ENCODE peak calls at places on chromosomes 13 and 19, in seven cellular contexts. V is fibroblast of mammary gland, D is choroid plexus epithelial cell, H is BE2C, Y is IMR-90, I is fibroblast of lung, O is astrocyte of the spinal cord. P is an unnamed sample.

GRCh38 chr13:32165791-32166190 is 134.2 kb downstream of the FRY start:
- DNase-seq in V (peak), D (no peak), H (no peak), Y (no peak), I (no peak), O (no peak), P (peak)

GRCh38 chr13:34156841-34157365 is 339.0 kb downstream of the RFC3 start:
- DNase-seq in V (peak), D (peak), H (peak), Y (peak), I (peak), O (peak), P (peak)

GRCh38 chr13:60788156-60788829 is 391.3 kb downstream of the TDRD3 start:
- DNase-seq in V (peak), D (no peak), H (no peak), Y (no peak), I (peak), O (peak), P (no peak)

GRCh38 chr13:66586489-66586888 is 643.6 kb downstream of the PCDH9 start:
- DNase-seq in V (peak), D (peak), H (no peak), Y (no peak), I (peak), O (no peak), P (no peak)

GRCh38 chr13:73220966-73221720 is 162.3 kb downstream of the KLF5 start:
- DNase-seq in V (no peak), D (no peak), H (peak), Y (peak), I (peak), O (no peak), P (no peak)

GRCh38 chr19:39845621-39846175 is 481 bp downstream of the FBL start:
- DNase-seq in V (no peak), D (peak), H (peak), Y (no peak), I (no peak), O (peak), P (peak)

GRCh38 chr19:342801-343421 is 1.7 kb downstream of the MIER2 start:
- DNase-seq in V (peak), D (peak), H (no peak), Y (peak), I (peak), O (peak), P (peak)

GRCh38 chr13:109844396-109844795 is 58.0 kb upstream of the IRS2 start:
- DNase-seq in V (peak), D (peak), H (no peak), Y (peak), I (peak), O (peak), P (no peak)

GRCh38 chr13:41756198-41756885 is 204.6 kb downstream of the VWA8 start:
- DNase-seq in V (no peak), D (no peak), H (no peak), Y (no peak), I (no peak), O (no peak), P (no peak)

GRCh38 chr19:48724796-48725753 is 5.5 kb upstream of the MAMSTR start:
- DNase-seq in V (peak), D (peak), H (peak), Y (peak), I (peak), O (peak), P (peak)

GRCh38 chr13:37510441-37510840 is 88.1 kb downstream of the POSTN start:
- DNase-seq in V (no peak), D (no peak), H (no peak), Y (no peak), I (no peak), O (no peak), P (no peak)

GRCh38 chr13:76856141-76856571 is 30.0 kb downstream of the KCTD12 start:
- DNase-seq in V (peak), D (peak), H (no peak), Y (peak), I (peak), O (peak), P (no peak)

GRCh38 chr19:49363265-49364082 is at the start of gene DKKL1:
- DNase-seq in V (peak), D (peak), H (peak), Y (peak), I (peak), O (peak), P (peak)

GRCh38 chr13:51266642-51267041 is 44.4 kb downstream of the FAM124A start:
- DNase-seq in V (no peak), D (no peak), H (no peak), Y (no peak), I (no peak), O (no peak), P (no peak)

GRCh38 chr19:53864308-53864836 is 3.3 kb upstream of the MYADM start:
- DNase-seq in V (no peak), D (no peak), H (no peak), Y (no peak), I (no peak), O (no peak), P (peak)

GRCh38 chr13:100336795-100337516 is 248.1 kb downstream of the PCCA start:
- DNase-seq in V (no peak), D (no peak), H (no peak), Y (no peak), I (no peak), O (no peak), P (no peak)

GRCh38 chr13:24528816-24529398 is 16.3 kb upstream of the PARP4 start:
- DNase-seq in V (no peak), D (no peak), H (no peak), Y (no peak), I (no peak), O (no peak), P (no peak)

GRCh38 chr13:41613984-41614581 is 156.7 kb downstream of the RGCC start:
- DNase-seq in V (peak), D (peak), H (no peak), Y (peak), I (peak), O (peak), P (peak)

GRCh38 chr13:80227645-80228044 is 113.3 kb downstream of the SPRY2 start:
- DNase-seq in V (no peak), D (no peak), H (no peak), Y (no peak), I (no peak), O (no peak), P (no peak)

GRCh38 chr19:50465986-50466771 is 10.1 kb upstream of the EMC10 start:
- DNase-seq in V (no peak), D (no peak), H (peak), Y (no peak), I (peak), O (no peak), P (no peak)

GRCh38 chr19:49766938-49767315 is at the start of gene AP2A1:
- DNase-seq in V (no peak), D (no peak), H (no peak), Y (no peak), I (no peak), O (no peak), P (peak)

GRCh38 chr13:100304241-100304640 is 215.3 kb downstream of the PCCA start:
- DNase-seq in V (no peak), D (no peak), H (peak), Y (no peak), I (no peak), O (no peak), P (no peak)

GRCh38 chr13:97696921-97697320 is 256.6 kb upstream of the IPO5 start:
- DNase-seq in V (no peak), D (no peak), H (no peak), Y (no peak), I (no peak), O (no peak), P (no peak)

DNA sequence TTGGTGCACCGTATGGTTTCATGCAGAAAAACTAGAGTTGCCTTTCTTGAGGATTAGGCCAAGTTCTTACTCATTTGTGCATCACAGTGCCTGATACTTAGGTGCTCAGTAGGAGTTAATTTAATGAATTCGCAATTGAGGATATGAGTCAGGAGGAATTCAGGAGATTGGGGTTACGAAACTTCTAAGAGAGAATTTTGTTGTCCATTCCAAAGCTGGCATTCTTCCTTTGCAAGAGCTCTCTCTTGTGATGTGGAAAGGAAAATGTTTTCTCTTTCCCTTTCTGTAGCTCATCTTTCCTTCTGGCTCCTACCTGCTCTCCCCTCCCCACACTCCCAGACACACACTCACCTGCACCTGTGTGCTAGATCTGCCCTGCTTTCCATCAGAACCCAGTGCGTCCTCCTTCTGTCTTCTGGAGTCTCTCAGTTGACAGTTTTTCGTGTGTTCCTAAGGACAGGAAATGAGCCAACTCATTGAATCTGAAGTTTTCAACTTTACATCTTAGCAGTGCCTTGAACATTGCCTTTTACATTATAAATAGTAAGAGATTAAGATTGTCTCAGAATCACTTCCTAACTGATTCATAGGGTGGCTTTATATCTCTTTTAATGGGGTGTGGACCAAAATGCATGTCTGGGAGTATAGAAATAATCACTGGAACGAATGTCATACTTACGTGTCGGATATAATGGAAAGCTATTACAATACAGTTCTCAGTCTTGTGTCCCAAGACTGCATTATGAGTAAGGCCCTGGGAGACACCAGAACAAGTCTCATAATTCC is 19.7 kb upstream of the ERCC5 start:
- DNase-seq in V (peak), D (peak), H (no peak), Y (peak), I (peak), O (peak), P (peak)
- TF ChIP-seq CTCF in V (peak), D (peak), H (no peak), Y (no peak), I (peak), O (no peak), P (peak)

GRCh38 chr19:38306236-38306635 is 2.2 kb downstream of the C19orf33 start:
- DNase-seq in V (no peak), D (no peak), H (no peak), Y (no peak), I (no peak), O (no peak), P (no peak)
- H3K4me3 ChIP-seq in V (no peak), D (no peak), H (no peak), Y (no peak), I (no peak), O (no peak), P (no peak)

DNA sequence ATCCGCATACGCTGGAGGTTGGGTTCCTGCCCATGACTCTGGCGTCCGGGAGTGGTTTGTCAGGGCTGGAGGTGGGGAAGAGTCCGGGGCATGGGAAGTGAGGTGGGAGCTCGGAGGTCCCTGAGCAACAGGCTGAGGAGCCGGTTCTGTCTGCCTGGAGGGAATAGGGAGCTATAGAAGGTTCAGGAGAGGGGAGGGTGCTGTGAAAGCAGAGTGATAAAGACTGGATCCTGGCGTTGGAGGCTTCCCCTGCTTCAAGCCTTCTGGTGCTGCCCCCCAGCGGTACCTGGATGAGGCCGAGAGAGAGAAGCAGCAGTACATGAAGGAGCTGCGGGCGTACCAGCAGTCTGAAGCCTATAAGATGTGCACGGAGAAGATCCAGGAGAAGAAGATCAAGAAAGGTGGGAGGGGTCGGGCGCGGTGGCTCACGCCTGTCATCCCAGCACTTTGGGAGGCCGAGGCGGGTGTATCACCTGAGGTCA is 2.6 kb downstream of the HMG20B start:
- DNase-seq in V (no peak), D (peak), H (no peak), Y (peak), I (no peak), O (peak), P (peak)
- TF ChIP-seq CTCF in V (peak), D (peak), H (peak), Y (peak), I (peak), O (peak), P (no peak)

GRCh38 chr19:13002389-13002898 is 7.2 kb downstream of the NFIX start:
- DNase-seq in V (no peak), D (no peak), H (no peak), Y (no peak), I (no peak), O (no peak), P (no peak)
- H3K4me3 ChIP-seq in V (no peak), D (no peak), H (no peak), Y (no peak), I (no peak), O (no peak), P (no peak)

DNA sequence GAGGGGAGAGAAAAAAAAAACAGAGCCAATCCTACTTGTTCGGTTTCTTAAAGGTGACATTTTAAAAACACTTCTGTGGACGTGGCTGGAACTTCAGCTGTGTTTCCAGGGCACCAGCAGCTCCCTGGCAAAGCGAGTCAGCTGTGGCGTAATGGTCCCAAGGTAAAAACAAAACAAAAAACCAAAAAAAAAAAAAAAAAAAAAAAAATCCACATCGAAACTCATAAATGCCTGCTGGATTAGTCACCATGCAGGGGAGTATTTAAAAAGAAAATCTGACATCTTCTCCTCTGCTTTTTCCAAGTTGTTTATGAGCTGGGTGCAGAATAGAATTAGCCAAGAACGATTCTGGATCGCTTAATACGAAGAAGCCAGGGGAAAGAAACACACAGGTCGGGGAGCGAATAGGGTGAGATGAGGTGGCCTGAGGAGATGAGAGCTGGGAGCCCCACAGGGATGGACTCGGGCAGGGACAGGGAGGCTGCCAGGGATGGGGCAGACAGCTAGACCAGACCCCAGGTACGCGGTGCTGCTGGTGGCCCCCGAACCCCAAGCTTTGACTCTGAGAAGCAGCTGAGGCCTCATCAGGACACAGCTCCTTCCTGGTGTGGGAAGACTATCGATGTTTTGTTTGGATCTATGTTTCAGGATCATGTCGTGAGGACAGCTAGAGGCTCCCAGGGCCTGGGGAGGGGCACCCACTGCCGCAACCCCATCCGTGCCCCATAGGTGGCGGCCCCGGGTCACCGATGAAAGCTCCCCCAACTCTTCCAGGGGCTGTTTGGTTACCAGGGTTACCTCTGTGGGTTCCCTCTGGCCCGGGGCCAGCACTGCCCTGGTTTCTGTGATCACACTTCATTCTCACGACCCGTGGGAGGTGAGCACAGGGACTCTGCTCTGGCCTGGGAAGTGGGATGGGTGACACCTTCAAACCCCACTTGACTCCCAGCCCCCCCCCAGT is 3.1 kb upstream of the CTXN1 start:
- DNase-seq in V (peak), D (peak), H (peak), Y (peak), I (peak), O (peak), P (peak)
- TF ChIP-seq CTCF in V (peak), D (peak), H (peak), Y (peak), I (peak), O (peak), P (peak)

GRCh38 chr19:41425174-41426115 is 1.7 kb downstream of the B3GNT8 start:
- DNase-seq in V (no peak), D (no peak), H (no peak), Y (no peak), I (no peak), O (no peak), P (peak)

GRCh38 chr19:41427647-41428480 is 690 bp upstream of the B3GNT8 start:
- DNase-seq in V (no peak), D (peak), H (peak), Y (no peak), I (no peak), O (no peak), P (peak)

GRCh38 chr19:41426952-41427646 is at the start of gene B3GNT8:
- DNase-seq in V (peak), D (peak), H (peak), Y (peak), I (peak), O (peak), P (peak)

GRCh38 chr19:41424335-41425173 is 2.6 kb downstream of the B3GNT8 start:
- DNase-seq in V (no peak), D (no peak), H (no peak), Y (no peak), I (no peak), O (no peak), P (peak)

DNA sequence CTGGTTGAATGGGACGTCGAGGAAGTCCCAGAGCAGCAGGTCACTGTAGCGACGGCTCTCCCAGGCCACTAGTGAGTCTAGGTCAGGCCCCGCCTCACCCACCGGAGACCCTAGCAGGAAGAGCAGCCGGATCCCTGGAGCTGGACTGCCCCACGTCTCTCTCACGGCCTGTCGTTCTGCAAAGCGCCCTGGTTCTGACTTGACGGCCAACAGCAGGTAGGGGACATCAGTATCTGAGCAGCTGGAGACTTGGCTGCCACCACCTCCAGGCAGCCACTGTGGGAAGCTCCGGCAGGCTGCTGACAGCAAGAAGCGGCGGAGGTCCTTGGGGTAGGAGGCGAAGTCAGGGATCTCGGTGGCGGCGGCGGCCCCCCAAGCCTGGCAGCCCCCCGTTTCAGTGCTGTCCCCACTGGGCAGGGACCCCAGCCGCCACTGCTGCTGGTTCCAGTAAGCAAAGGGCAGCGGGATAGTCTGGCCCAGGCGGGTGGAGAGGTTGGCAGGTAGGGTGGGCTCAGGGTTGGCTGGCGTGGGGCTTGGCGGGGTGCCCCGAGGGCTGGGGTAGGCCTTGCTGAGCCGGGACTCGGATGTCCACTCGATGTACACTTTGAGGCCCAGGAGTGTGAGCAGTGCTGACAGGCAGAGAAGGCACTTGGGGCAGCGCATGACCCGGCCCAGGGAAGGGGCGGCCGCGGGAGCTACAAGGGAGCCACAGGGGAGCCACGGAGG is 895 bp downstream of the B3GNT8 start:
- DNase-seq in V (no peak), D (no peak), H (no peak), Y (no peak), I (no peak), O (no peak), P (peak)
- H3K4me3 ChIP-seq in V (no peak), D (no peak), H (no peak), Y (no peak), I (peak), O (peak), P (no peak)

GRCh38 chr13:49494645-49495044 is 1.1 kb upstream of the PHF11 start:
- DNase-seq in V (no peak), D (no peak), H (no peak), Y (no peak), I (no peak), O (no peak), P (no peak)
- TF ChIP-seq CTCF in V (no peak), D (no peak), H (no peak), Y (no peak), I (no peak), O (no peak), P (no peak)

GRCh38 chr19:46913852-46914430 is 53.1 kb downstream of the ARHGAP35 start:
- DNase-seq in V (peak), D (peak), H (no peak), Y (peak), I (peak), O (peak), P (peak)
- H3K4me3 ChIP-seq in V (no peak), D (no peak), H (no peak), Y (no peak), I (no peak), O (no peak), P (peak)

DNA sequence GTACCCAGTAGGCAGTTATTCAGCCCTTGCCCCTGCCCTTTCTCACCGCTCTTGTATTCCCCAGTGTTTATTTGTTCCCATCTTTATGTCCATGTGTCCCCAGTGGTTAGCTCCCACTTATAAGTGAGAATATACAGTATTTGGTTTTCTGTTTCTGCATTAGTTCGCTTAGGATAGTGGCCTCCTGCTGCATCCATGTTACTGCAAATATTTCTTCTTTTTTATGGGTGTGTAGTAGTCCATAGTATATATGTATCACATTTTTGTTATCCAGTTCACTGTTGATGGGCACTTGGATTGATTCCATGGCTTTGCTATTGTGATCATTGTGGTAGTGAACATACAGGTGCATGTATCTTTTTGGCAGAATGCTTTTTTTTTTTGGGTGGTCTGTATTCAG is 32.7 kb downstream of the URI1 start:
- DNase-seq in V (no peak), D (no peak), H (no peak), Y (no peak), I (no peak), O (no peak), P (no peak)
- TF ChIP-seq CTCF in V (no peak), D (no peak), H (no peak), Y (no peak), I (no peak), O (no peak), P (no peak)

P was measured in osteoblast.